ENCODE peak calls at places on chromosomes 12 and 14, in eight cellular contexts. L is HFFc6, Y is AG04450, V is pancreas, F is fibroblast of the aortic adventitia, K is neural progenitor cell, A is gastrocnemius medialis, Q is stomach. W is an unnamed sample.
A peak's percentile ranks its signal among the peaks of the same experiment; 100 is the strongest.

GRCh38 chr14:23446291-23446851 is 10.9 kb upstream of the MYH7 start:
- DNase-seq in L (no peak), Y (no peak), V (no peak), F (no peak), K (no peak), A (peak; percentile 47), Q (no peak), W (no peak)

GRCh38 chr12:53060064-53060720 is 10.3 kb downstream of the TNS2 start:
- DNase-seq in L (no peak), Y (no peak), V (no peak), F (no peak), K (no peak), A (no peak), Q (no peak), W (no peak)

GRCh38 chr14:90924618-90925345 is 108.6 kb upstream of the TTC7B start:
- DNase-seq in L (no peak), Y (no peak), V (no peak), F (peak; percentile 67), K (no peak), A (no peak), Q (peak; percentile 56), W (no peak)

GRCh38 chr12:106978035-106978800 is 8.7 kb downstream of the MTERF2 start:
- DNase-seq in L (no peak), Y (no peak), V (no peak), F (peak; percentile 62), K (no peak), A (no peak), Q (peak; percentile 69), W (no peak)

GRCh38 chr12:101086490-101086889 is 123.5 kb downstream of the SLC5A8 start:
- DNase-seq in L (no peak), Y (no peak), V (no peak), F (peak; percentile 13), K (no peak), A (no peak), Q (no peak), W (peak; percentile 47)

GRCh38 chr12:66041651-66042363 is 88.7 kb downstream of the LLPH start:
- DNase-seq in L (no peak), Y (no peak), V (no peak), F (no peak), K (no peak), A (no peak), Q (no peak), W (no peak)

GRCh38 chr12:46401703-46402102 is 29.1 kb upstream of the SLC38A2 start:
- DNase-seq in L (no peak), Y (no peak), V (peak; percentile 26), F (peak; percentile 84), K (no peak), A (no peak), Q (no peak), W (no peak)

GRCh38 chr14:95547626-95548327 is 12.9 kb downstream of the GLRX5 start:
- DNase-seq in L (peak; percentile 38), Y (no peak), V (no peak), F (peak; percentile 48), K (peak; percentile 42), A (no peak), Q (no peak), W (no peak)

GRCh38 chr12:112950701-112951100 is 12.4 kb downstream of the OAS3 start:
- DNase-seq in L (no peak), Y (no peak), V (no peak), F (no peak), K (no peak), A (no peak), Q (no peak), W (no peak)

GRCh38 chr12:50787618-50788017 is 23.7 kb downstream of the ATF1 start:
- DNase-seq in L (no peak), Y (no peak), V (no peak), F (no peak), K (no peak), A (no peak), Q (no peak), W (no peak)

GRCh38 chr12:30202521-30203259 is 418.9 kb upstream of the TMTC1 start:
- DNase-seq in L (no peak), Y (no peak), V (no peak), F (no peak), K (no peak), A (no peak), Q (no peak), W (no peak)

GRCh38 chr12:30200864-30201263 is 417.1 kb upstream of the TMTC1 start:
- DNase-seq in L (no peak), Y (no peak), V (peak; percentile 40), F (no peak), K (no peak), A (no peak), Q (peak; percentile 28), W (peak; percentile 40)

GRCh38 chr12:30203981-30204380 is 420.2 kb upstream of the TMTC1 start:
- DNase-seq in L (no peak), Y (no peak), V (no peak), F (no peak), K (no peak), A (no peak), Q (no peak), W (no peak)

GRCh38 chr12:30197392-30198047 is 413.8 kb upstream of the TMTC1 start:
- DNase-seq in L (no peak), Y (peak; percentile 2), V (no peak), F (peak; percentile 57), K (no peak), A (no peak), Q (no peak), W (no peak)

DNA sequence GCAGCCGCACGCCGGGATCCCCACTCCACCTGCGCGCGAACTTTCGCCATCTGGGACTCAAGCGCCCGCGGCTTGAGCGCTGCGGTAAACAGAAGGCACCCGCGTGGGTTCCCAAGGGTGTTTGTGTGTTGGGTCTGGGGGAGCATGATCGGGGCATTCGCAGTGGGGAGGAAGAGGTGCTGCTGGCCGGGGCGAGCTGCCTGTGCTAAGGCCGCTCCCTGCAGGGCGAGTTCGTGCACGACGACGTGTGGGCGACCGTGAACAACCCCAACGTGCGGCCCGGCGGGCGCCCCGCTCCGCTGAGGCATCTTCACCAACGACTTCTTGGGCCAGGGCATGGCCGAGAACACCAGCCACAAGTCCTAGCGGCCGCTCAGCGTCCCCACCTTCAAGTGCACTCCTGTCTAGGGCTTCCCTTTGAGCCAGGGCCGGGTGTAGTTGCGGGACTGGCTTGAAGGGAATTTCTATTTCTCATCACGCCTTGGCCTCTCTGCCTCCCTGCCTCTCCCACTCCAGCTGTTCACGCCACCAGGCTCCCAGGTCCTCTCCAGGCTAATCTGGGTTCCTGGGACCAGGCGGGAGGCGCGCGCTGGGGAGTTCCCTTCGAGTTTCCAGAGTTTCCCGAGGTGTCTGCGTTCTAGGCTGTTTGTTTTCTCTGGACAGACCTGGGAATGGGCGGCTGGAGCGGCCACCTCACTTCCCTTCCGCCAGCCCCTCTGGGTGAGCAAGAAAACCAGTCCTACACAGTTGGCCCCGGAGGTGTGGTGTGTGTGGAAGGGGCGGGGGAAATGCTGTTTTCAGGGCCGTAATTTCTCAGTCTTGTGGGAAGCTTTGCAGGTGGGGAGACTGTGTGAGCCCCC is 417.8 kb upstream of the TMTC1 start:
- DNase-seq in L (no peak), Y (no peak), V (peak; percentile 49), F (no peak), K (no peak), A (no peak), Q (peak; percentile 26), W (no peak)
- TF ChIP-seq CTCF in L (no peak), Y (no peak), V (no peak), F (peak; percentile 10), K (no peak), A (no peak), Q (no peak), W (no peak)

GRCh38 chr14:94051115-94051514 is 25.0 kb downstream of the OTUB2 start:
- DNase-seq in L (no peak), Y (peak; percentile 15), V (no peak), F (peak; percentile 67), K (peak; percentile 57), A (no peak), Q (peak; percentile 45), W (peak; percentile 30)
- TF ChIP-seq CTCF in L (peak; percentile 56), Y (peak; percentile 57), V (no peak), F (peak; percentile 61), K (peak; percentile 53), A (no peak), Q (peak; percentile 11), W (no peak)

GRCh38 chr12:62313727-62314380 is 53.6 kb downstream of the USP15 start:
- DNase-seq in L (no peak), Y (no peak), V (no peak), F (no peak), K (no peak), A (no peak), Q (no peak), W (no peak)
- TF ChIP-seq CTCF in L (no peak), Y (no peak), V (no peak), F (no peak), K (no peak), A (no peak), Q (no peak), W (no peak)

GRCh38 chr14:43692706-43693105 is 814.4 kb downstream of the FSCB start:
- DNase-seq in L (no peak), Y (no peak), V (no peak), F (peak; percentile 22), K (no peak), A (no peak), Q (no peak), W (no peak)

DNA sequence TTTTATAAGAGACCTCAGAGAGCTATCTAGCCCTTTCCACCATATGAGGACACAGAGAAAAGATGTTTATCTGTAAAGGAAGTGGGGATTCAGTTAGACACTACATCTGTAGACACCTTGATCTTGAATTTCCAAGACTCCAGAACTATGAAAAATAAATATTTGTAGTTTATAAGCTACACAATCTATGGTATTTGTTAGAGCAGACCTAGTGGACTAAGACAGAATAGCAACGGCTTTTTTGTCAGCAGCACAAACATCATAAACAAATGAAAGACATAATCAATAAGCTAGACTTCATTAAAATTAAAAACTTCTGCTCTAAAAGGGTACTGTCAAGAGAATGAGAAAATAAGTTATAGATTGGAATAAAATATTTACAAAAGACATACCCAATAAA is 810.1 kb downstream of the FSCB start:
- DNase-seq in L (no peak), Y (no peak), V (no peak), F (no peak), K (no peak), A (no peak), Q (no peak), W (no peak)
- TF ChIP-seq CTCF in L (peak; percentile 23), Y (no peak), V (no peak), F (no peak), K (no peak), A (no peak), Q (no peak), W (peak; percentile 42)

GRCh38 chr14:74476607-74477006 is 16.5 kb downstream of the NPC2 start:
- DNase-seq in L (no peak), Y (no peak), V (no peak), F (no peak), K (peak; percentile 81), A (no peak), Q (no peak), W (no peak)
- TF ChIP-seq CTCF in L (no peak), Y (no peak), V (no peak), F (no peak), K (no peak), A (no peak), Q (no peak), W (no peak)

W was measured in endothelial cell.